ENCODE peak calls at places on chromosome 13, in four cellular contexts. B is NCI-H2081, C is breast epithelium, W is GM23338. R is an unnamed sample.

GRCh38 chr13:20416223-20416622 is 109.4 kb downstream of the CRYL1 start:
- DNase-seq in B (no peak), W (no peak), C (no peak), R (no peak)

GRCh38 chr13:21823949-21824348 is 153.1 kb downstream of the FGF9 start:
- DNase-seq in B (no peak), C (no peak), W (no peak), R (no peak)

GRCh38 chr13:36918246-36919060 is 1.6 kb downstream of the SMAD9 start:
- DNase-seq in W (peak), B (no peak), C (no peak), R (peak)

GRCh38 chr13:21675095-21676007 is 4.5 kb downstream of the FGF9 start:
- DNase-seq in B (peak), C (no peak), W (peak), R (peak)

GRCh38 chr13:41622545-41623429 is 165.4 kb downstream of the RGCC start:
- DNase-seq in W (no peak), C (no peak), B (no peak), R (no peak)

GRCh38 chr13:99481357-99481756 is 19.9 kb upstream of the TM9SF2 start:
- DNase-seq in B (no peak), C (no peak), W (no peak), R (no peak)

GRCh38 chr13:31179241-31179640 is 17.5 kb upstream of the HSPH1 start:
- DNase-seq in B (no peak), C (no peak), W (no peak), R (no peak)

GRCh38 chr13:106599875-106600797 is 32.2 kb upstream of the ARGLU1 start:
- DNase-seq in W (no peak), C (no peak), B (no peak), R (no peak)

GRCh38 chr13:113598481-113598880 is 13.9 kb downstream of the TFDP1 start:
- DNase-seq in C (peak), B (no peak), W (no peak), R (no peak)

GRCh38 chr13:80235559-80236296 is 105.2 kb downstream of the SPRY2 start:
- DNase-seq in W (peak), C (no peak), B (peak), R (no peak)

GRCh38 chr13:111181977-111182376 is 66.9 kb downstream of the ARHGEF7 start:
- DNase-seq in B (no peak), C (no peak), W (no peak), R (no peak)

GRCh38 chr13:43878897-43879322 is 630 bp downstream of the CCDC122 start:
- DNase-seq in W (peak), C (peak), B (no peak), R (peak)

GRCh38 chr13:113814435-113814821 is 49.4 kb downstream of the GAS6 start:
- DNase-seq in W (no peak), C (no peak), B (no peak), R (no peak)

R was measured in mesendoderm.